ENCODE peak calls at places on chromosomes 3 and 15, in four cellular contexts. Z, Q, D and C are unnamed samples.

GRCh38 chr15:101314301-101314700 is 19.3 kb upstream of the SNRPA1 start:
- DNase-seq in Z (no peak), Q (no peak), D (no peak), C (no peak)

GRCh38 chr3:53821631-53822068 is 24.6 kb downstream of the CHDH start:
- DNase-seq in Z (no peak), Q (no peak), D (no peak), C (no peak)

GRCh38 chr15:57667171-57667924 is 39.2 kb upstream of the POLR2M start:
- DNase-seq in Z (no peak), Q (no peak), D (no peak), C (no peak)

GRCh38 chr3:115659861-115660260 is 36.6 kb downstream of the GAP43 start:
- DNase-seq in Z (no peak), Q (no peak), D (no peak), C (no peak)

GRCh38 chr3:187630421-187630820 is 39.8 kb downstream of the SST start:
- DNase-seq in Z (no peak), Q (no peak), D (no peak), C (no peak)

GRCh38 chr15:85380860-85381535 is 595 bp downstream of the AKAP13 start:
- DNase-seq in Z (peak; percentile 15), Q (no peak), D (peak; percentile 62), C (peak; percentile 41)

GRCh38 chr3:10309736-10310135 is 11.2 kb downstream of the SEC13 start:
- DNase-seq in Z (no peak), Q (no peak), D (no peak), C (no peak)

GRCh38 chr15:34799149-34799824 is 3.9 kb upstream of the ACTC1 start:
- DNase-seq in Z (no peak), Q (no peak), D (no peak), C (no peak)

GRCh38 chr15:85027033-85027380 is 45.4 kb downstream of the PDE8A start:
- DNase-seq in Z (no peak), Q (no peak), D (no peak), C (no peak)

GRCh38 chr3:178518660-178519396 is 17.4 kb upstream of the KCNMB2 start:
- DNase-seq in Z (no peak), Q (no peak), D (no peak), C (no peak)

GRCh38 chr3:85821130-85821756 is 862.5 kb downstream of the CADM2 start:
- DNase-seq in Z (no peak), Q (no peak), D (no peak), C (no peak)

GRCh38 chr3:190718691-190719090 is 143.8 kb downstream of the GMNC start:
- DNase-seq in Z (no peak), Q (no peak), D (no peak), C (no peak)

GRCh38 chr15:73369073-73369694 is 426 bp upstream of the HCN4 start:
- DNase-seq in Z (no peak), Q (no peak), D (no peak), C (no peak)

GRCh38 chr3:128242818-128243601 is 89.7 kb downstream of the EEFSEC start:
- DNase-seq in Z (no peak), Q (no peak), D (no peak), C (no peak)

GRCh38 chr15:39922450-39923092 is 2.5 kb upstream of the GPR176 start:
- DNase-seq in Z (no peak), Q (no peak), D (no peak), C (no peak)

GRCh38 chr3:143040264-143040879 is 39.0 kb downstream of the U2SURP start:
- DNase-seq in Z (no peak), Q (no peak), D (no peak), C (no peak)

GRCh38 chr3:127439621-127440020 is 150.9 kb downstream of the TPRA1 start:
- DNase-seq in Z (no peak), Q (no peak), D (no peak), C (no peak)

GRCh38 chr3:153029350-153029749 is 132.7 kb upstream of the RAP2B start:
- DNase-seq in Z (no peak), Q (no peak), D (no peak), C (no peak)